ENCODE peak calls at places on chromosomes 6 and 20, in nine cellular contexts. I is cardiac muscle cell, C is K562, F is A549, G is A673, H is tibial nerve, R is dorsolateral prefrontal cortex, S is ovary, W is adrenal gland. J is an unnamed sample.

GRCh38 chr20:6709865-6710595 is 57.5 kb upstream of the BMP2 start:
- DNase-seq in C (no peak), W (no peak), H (no peak), S (no peak), R (no peak), G (no peak), F (no peak), I (no peak), J (no peak)

GRCh38 chr6:130366011-130366963 is at the start of gene TMEM200A:
- DNase-seq in G (peak), I (peak), R (peak), S (peak), C (no peak), W (peak), F (no peak), H (peak), J (peak)

GRCh38 chr6:31919624-31920303 is 7.8 kb upstream of the C2 start:
- DNase-seq in H (no peak), W (no peak), C (no peak), S (no peak), I (no peak), G (no peak), R (no peak), F (no peak), J (no peak)

GRCh38 chr6:163123098-163123497 is 291.4 kb upstream of the QKI start:
- DNase-seq in C (no peak), W (no peak), S (no peak), G (no peak), H (no peak), R (no peak), I (no peak), F (no peak), J (no peak)

GRCh38 chr6:85473748-85474147 is 23.9 kb downstream of the NT5E start:
- DNase-seq in I (no peak), F (no peak), C (no peak), W (no peak), H (no peak), S (no peak), G (no peak), R (no peak), J (no peak)

GRCh38 chr6:50834929-50835328 is 16.3 kb downstream of the TFAP2B start:
- DNase-seq in R (no peak), S (no peak), W (no peak), C (no peak), F (no peak), H (no peak), I (no peak), G (no peak), J (no peak)

GRCh38 chr6:4920914-4921410 is 82.9 kb downstream of the RPP40 start:
- DNase-seq in G (no peak), R (no peak), W (no peak), H (no peak), C (no peak), I (no peak), F (no peak), S (no peak), J (no peak)

GRCh38 chr6:7901056-7901455 is 9.5 kb downstream of the TXNDC5 start:
- DNase-seq in F (no peak), C (no peak), W (no peak), R (no peak), S (no peak), H (no peak), G (no peak), I (no peak), J (no peak)

GRCh38 chr6:93183513-93183912 is 235.8 kb downstream of the EPHA7 start:
- DNase-seq in H (no peak), C (no peak), I (no peak), F (no peak), R (no peak), S (no peak), G (peak), W (no peak), J (no peak)

GRCh38 chr6:6891949-6892461 is 215.8 kb upstream of the RREB1 start:
- DNase-seq in H (no peak), R (no peak), C (no peak), W (peak), S (no peak), G (no peak), I (no peak), F (no peak), J (peak)

GRCh38 chr6:38846361-38846760 is 131.2 kb downstream of the DNAH8 start:
- DNase-seq in F (no peak), G (no peak), S (no peak), H (no peak), W (no peak), R (no peak), I (no peak), C (no peak), J (no peak)

GRCh38 chr6:161498359-161498758 is 224.5 kb upstream of the AGPAT4 start:
- DNase-seq in S (no peak), H (no peak), I (peak), F (peak), C (peak), G (peak), W (peak), R (no peak), J (peak)

GRCh38 chr6:169826697-169827096 is 75.3 kb downstream of the ERMARD start:
- DNase-seq in F (no peak), C (no peak), S (no peak), I (no peak), G (no peak), W (no peak), R (no peak), H (no peak), J (no peak)

GRCh38 chr20:25040438-25040831 is 17.5 kb downstream of the ACSS1 start:
- DNase-seq in F (no peak), W (peak), H (peak), R (no peak), S (peak), I (no peak), C (no peak), G (no peak), J (no peak)

GRCh38 chr20:50439539-50440453 is 70.4 kb upstream of the PTPN1 start:
- DNase-seq in I (no peak), R (no peak), H (no peak), C (no peak), F (no peak), S (no peak), G (no peak), W (no peak), J (peak)

GRCh38 chr20:60338556-60338955 is 380.3 kb downstream of the CDH26 start:
- DNase-seq in G (no peak), R (no peak), C (no peak), S (no peak), H (no peak), I (no peak), W (no peak), F (no peak), J (no peak)

GRCh38 chr6:11317885-11318771 is 85.7 kb upstream of the NEDD9 start:
- DNase-seq in H (peak), C (no peak), G (peak), W (peak), F (peak), I (no peak), S (peak), R (peak), J (peak)

GRCh38 chr20:24662756-24663399 is 193.4 kb downstream of the SYNDIG1 start:
- DNase-seq in F (no peak), H (no peak), G (no peak), R (no peak), I (no peak), W (no peak), C (no peak), S (no peak), J (no peak)

GRCh38 chr6:124054034-124054433 is 250.4 kb downstream of the NKAIN2 start:
- DNase-seq in I (no peak), F (no peak), H (no peak), W (no peak), G (no peak), R (no peak), C (no peak), S (no peak), J (no peak)

GRCh38 chr6:130575971-130576370 is 210.2 kb downstream of the TMEM200A start:
- DNase-seq in I (no peak), G (no peak), S (no peak), C (no peak), H (no peak), W (no peak), R (no peak), F (no peak), J (no peak)

GRCh38 chr6:136920216-136920857 is 1.8 kb upstream of the SLC35D3 start:
- DNase-seq in I (no peak), H (no peak), W (no peak), F (no peak), G (peak), R (no peak), S (no peak), C (no peak), J (no peak)

GRCh38 chr6:130229645-130230044 is 6.9 kb upstream of the SAMD3 start:
- DNase-seq in I (no peak), G (no peak), S (no peak), H (no peak), F (no peak), R (no peak), C (no peak), W (no peak), J (no peak)

GRCh38 chr20:62426678-62427077 is 661 bp downstream of the RBBP8NL start:
- DNase-seq in C (no peak), F (no peak), R (no peak), W (no peak), I (peak), G (no peak), H (no peak), S (no peak), J (peak)

GRCh38 chr6:5730586-5731263 is 276.0 kb downstream of the NRN1 start:
- DNase-seq in S (no peak), R (no peak), C (no peak), I (no peak), G (no peak), F (no peak), W (peak), H (peak), J (peak)

GRCh38 chr20:63100401-63100925 is 93.7 kb upstream of the BHLHE23 start:
- DNase-seq in G (no peak), F (no peak), S (no peak), I (no peak), C (no peak), H (no peak), R (no peak), W (no peak), J (no peak)

GRCh38 chr20:21725892-21726291 is 20.4 kb downstream of the PAX1 start:
- DNase-seq in G (no peak), F (no peak), S (no peak), I (no peak), R (no peak), H (no peak), W (no peak), C (no peak), J (no peak)

GRCh38 chr6:21900730-21901129 is 307.2 kb downstream of the SOX4 start:
- DNase-seq in C (no peak), H (no peak), W (no peak), G (no peak), R (no peak), S (peak), I (no peak), F (peak), J (peak)

GRCh38 chr20:23061713-23062561 is 12.5 kb upstream of the THBD start:
- DNase-seq in S (peak), I (no peak), R (no peak), H (no peak), W (peak), G (peak), C (no peak), F (peak), J (peak)

GRCh38 chr6:83954371-83954770 is 79.2 kb upstream of the MRAP2 start:
- DNase-seq in I (no peak), F (no peak), W (no peak), G (no peak), C (no peak), R (no peak), S (no peak), H (no peak), J (no peak)

GRCh38 chr6:41815587-41815986 is 28.1 kb downstream of the TOMM6 start:
- DNase-seq in W (no peak), G (no peak), R (no peak), I (no peak), S (no peak), H (no peak), C (no peak), F (no peak), J (no peak)

GRCh38 chr6:37676071-37676470 is 21.6 kb downstream of the MDGA1 start:
- DNase-seq in R (no peak), S (no peak), H (no peak), C (no peak), F (no peak), G (no peak), I (no peak), W (no peak), J (no peak)

GRCh38 chr6:140849441-140849840 is 1283.3 kb upstream of the GJE1 start:
- DNase-seq in H (no peak), I (no peak), G (no peak), S (no peak), C (no peak), R (no peak), W (no peak), F (no peak), J (no peak)

GRCh38 chr6:2725999-2726567 is 24.6 kb downstream of the MYLK4 start:
- DNase-seq in G (peak), R (no peak), I (no peak), W (peak), S (no peak), H (no peak), F (no peak), C (no peak), J (no peak)

GRCh38 chr6:32763417-32763816 is at the start of gene HLA-DQB2:
- DNase-seq in I (no peak), F (no peak), H (no peak), W (no peak), G (no peak), R (no peak), C (no peak), S (no peak), J (no peak)

GRCh38 chr6:107026965-107027364 is 1.0 kb upstream of the MTRES1 start:
- DNase-seq in H (no peak), G (no peak), S (no peak), F (no peak), R (no peak), C (no peak), W (no peak), I (no peak), J (no peak)

GRCh38 chr6:73006161-73006560 is 219.1 kb downstream of the KHDC1L start:
- DNase-seq in F (no peak), W (no peak), S (no peak), C (no peak), I (no peak), R (no peak), G (no peak), H (no peak), J (no peak)

GRCh38 chr6:41442800-41443501 is 103.2 kb upstream of the FOXP4 start:
- DNase-seq in I (peak), W (peak), R (no peak), C (peak), G (no peak), F (no peak), S (peak), H (peak), J (no peak)

GRCh38 chr6:82144007-82144851 is 103.3 kb downstream of the IBTK start:
- DNase-seq in C (no peak), H (peak), F (peak), S (peak), R (peak), W (peak), I (peak), G (peak), J (peak)

GRCh38 chr20:56631318-56631989 is 2.3 kb downstream of the TFAP2C start:
- DNase-seq in F (no peak), G (no peak), I (peak), R (no peak), H (no peak), C (no peak), W (no peak), S (no peak), J (no peak)

GRCh38 chr20:56630086-56630493 is 984 bp downstream of the TFAP2C start:
- DNase-seq in R (no peak), I (peak), H (no peak), F (peak), S (no peak), G (peak), W (peak), C (peak), J (peak)

GRCh38 chr20:56629464-56630085 is 469 bp downstream of the TFAP2C start:
- DNase-seq in H (no peak), F (no peak), S (no peak), I (peak), R (no peak), G (no peak), W (peak), C (no peak), J (peak)

GRCh38 chr20:56631990-56632327 is 2.9 kb downstream of the TFAP2C start:
- DNase-seq in R (no peak), H (no peak), C (no peak), S (no peak), I (no peak), F (no peak), W (no peak), G (no peak), J (no peak)

DNA sequence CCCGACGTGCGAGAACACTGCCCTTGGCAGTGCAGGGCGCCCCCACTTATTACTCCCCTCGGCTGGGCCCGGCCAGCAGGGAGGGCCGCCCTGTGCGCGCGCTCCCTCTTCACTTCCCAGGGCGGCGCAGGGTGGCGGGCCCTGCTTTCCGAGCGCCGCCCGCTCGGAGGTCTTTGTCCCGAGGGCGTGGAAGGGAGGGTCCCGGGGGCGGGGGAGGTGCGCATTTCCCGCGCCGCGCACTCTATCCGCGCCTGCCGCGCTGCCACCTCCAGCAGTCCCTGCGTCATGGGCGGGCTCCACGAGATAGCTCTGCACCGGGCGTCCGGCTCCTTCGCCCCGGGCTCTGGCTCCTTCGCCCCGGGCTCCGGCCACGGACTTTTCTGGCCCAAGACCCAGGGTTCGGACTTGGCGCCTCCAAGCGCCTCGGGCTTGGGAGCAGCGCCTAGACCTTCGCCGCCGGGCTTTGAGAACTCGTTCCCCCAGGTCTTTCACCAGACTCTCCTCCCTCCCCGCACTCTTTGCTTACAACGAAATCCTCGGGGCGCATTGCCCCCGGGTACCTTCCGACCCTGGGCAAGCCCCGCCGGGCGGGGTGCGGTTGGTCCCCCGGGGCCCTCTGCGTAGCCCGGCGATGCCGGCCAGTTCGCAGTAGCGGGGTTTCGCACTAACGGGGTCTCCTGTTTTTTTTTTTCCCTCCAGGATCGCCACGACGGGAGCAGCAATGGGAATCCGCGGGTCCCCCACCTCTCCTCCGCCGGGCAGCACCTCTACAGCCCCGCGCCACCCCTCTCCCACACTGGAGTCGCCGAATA is 1.6 kb downstream of the TFAP2C start:
- DNase-seq in R (no peak), G (no peak), S (no peak), C (no peak), I (peak), H (no peak), W (no peak), F (peak), J (peak)
- TF ChIP-seq CTCF in R (no peak), G (peak), S (no peak), C (no peak), I (no peak), H (no peak), W (no peak), F (peak), J (peak)

DNA sequence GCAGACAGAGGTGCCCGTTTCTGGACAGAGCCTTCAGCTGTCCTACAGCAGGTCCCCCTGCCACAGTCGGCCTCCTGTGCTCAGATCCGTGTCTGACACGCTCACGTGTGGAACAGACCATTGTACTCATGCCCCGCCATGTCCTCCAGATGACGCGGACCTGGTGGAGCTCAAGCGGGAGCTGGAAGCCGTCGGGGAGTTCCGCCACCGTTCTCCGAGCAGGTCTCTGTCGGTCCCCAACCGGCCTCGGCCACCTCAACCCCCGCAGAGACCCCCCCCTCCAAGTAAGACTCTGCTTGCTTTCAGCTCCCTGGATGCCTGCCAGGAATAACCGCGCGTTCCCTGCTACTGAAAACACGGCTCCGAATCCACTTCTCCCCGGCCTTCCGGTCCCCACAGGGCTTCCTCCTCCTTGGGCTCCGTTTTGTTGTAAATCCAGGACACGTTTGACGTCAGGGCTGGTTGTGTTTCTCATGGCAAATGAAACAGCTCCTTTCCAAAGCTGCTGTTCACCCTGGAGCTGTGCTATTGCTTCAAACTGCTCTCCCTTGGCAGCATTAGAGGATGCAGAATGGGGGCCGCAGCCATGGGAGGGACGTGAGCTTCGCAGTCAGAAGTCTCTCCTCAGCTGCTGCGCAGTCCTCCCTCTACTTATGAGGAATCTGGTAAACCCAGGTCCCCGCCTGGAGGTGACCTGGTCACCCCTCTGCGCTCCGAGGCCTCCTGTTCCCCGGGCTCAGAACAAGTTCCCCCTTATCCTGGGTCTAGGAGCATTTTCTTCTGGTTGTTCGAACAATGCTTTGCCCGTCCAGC is 81.2 kb downstream of the SERAC1 start:
- DNase-seq in S (peak), R (peak), I (no peak), H (no peak), G (no peak), C (no peak), W (peak), F (no peak), J (no peak)
- H3K27ac ChIP-seq in S (peak), R (peak), I (no peak), H (no peak), G (no peak), C (no peak), W (peak), F (no peak), J (no peak)

DNA sequence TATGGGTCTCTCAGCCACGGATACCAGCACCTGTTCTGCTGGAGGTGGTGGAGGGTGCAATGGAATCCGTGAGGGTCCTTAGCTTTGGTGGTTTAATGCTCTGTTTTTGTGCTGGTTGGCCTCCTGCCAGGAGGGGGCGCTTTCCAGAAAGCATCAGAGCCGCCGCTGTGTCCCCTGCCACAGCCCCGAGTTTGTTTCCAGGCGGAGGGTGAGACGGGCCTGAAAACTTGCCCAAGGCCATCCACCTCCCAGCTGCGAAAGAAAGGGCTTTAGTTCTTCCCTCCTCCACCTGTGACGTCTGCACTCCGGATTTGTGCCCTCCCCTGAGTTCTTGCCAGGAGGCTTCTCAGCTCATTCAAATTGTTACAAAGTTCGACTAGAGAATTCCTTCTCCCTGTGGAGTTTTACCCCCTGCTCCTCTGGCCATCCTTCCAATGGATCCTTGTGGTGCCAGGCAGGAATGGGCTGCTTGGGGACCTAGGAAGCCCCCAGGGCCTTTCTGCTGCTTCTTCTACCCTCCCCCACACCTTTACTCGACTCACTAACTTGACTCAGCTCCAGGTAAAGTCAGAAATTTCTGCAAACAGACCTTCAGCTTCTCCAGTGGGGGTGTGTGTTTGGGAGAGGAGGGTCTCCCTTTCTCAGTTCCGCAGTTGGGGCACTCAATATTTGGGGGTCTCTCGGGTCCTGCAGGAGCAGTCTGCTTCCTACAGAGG is 873.7 kb downstream of the KIF16B start:
- DNase-seq in C (no peak), R (no peak), W (peak), I (no peak), G (no peak), H (no peak), F (no peak), S (peak), J (no peak)
- TF ChIP-seq CTCF in C (no peak), R (no peak), W (no peak), I (no peak), G (no peak), H (no peak), F (no peak), S (no peak), J (no peak)

GRCh38 chr6:116925088-116925794 is 48.2 kb downstream of the RFX6 start:
- DNase-seq in I (no peak), H (no peak), S (no peak), F (no peak), R (no peak), C (no peak), W (peak), G (no peak), J (no peak)
- H3K27ac ChIP-seq in I (no peak), H (no peak), S (no peak), F (no peak), R (no peak), C (no peak), W (no peak), G (no peak), J (no peak)